ENCODE peak calls at places on chromosomes 13 and 19, in six cellular contexts. D is psoas muscle, W is uterus, C is adrenal gland, J is HL-60, S is breast epithelium. E is an unnamed sample.

GRCh38 chr13:20231839-20232555 is at the start of gene GJB6:
- DNase-seq in D (no peak), W (no peak), C (no peak), J (no peak), S (no peak), E (no peak)

GRCh38 chr13:99320693-99321481 is 13.7 kb upstream of the GPR183 start:
- DNase-seq in D (no peak), W (no peak), C (no peak), J (peak; percentile 80), S (no peak), E (no peak)

GRCh38 chr19:14059093-14059480 is 2.8 kb downstream of the PALM3 start:
- DNase-seq in D (peak; percentile 24), W (no peak), C (no peak), J (no peak), S (no peak), E (no peak)

GRCh38 chr19:28074773-28075172 is 1138.2 kb downstream of the UQCRFS1 start:
- DNase-seq in D (no peak), W (no peak), C (no peak), J (no peak), S (no peak), E (no peak)

GRCh38 chr19:31980851-31981250 is 364.6 kb upstream of the ZNF507 start:
- DNase-seq in D (no peak), W (no peak), C (no peak), J (no peak), S (no peak), E (no peak)

GRCh38 chr19:4429266-4430200 is 27.1 kb downstream of the CHAF1A start:
- DNase-seq in D (no peak), W (no peak), C (no peak), J (no peak), S (no peak), E (no peak)

GRCh38 chr13:33441015-33441414 is 155.5 kb upstream of the STARD13 start:
- DNase-seq in D (no peak), W (no peak), C (peak; percentile 60), J (no peak), S (no peak), E (no peak)

GRCh38 chr19:4473708-4474503 is 1.8 kb downstream of the HDGFL2 start:
- DNase-seq in D (no peak), W (no peak), C (no peak), J (no peak), S (no peak), E (no peak)

GRCh38 chr19:45455707-45456499 is 11.9 kb upstream of the FOSB start:
- DNase-seq in D (peak; percentile 94), W (peak; percentile 96), C (peak; percentile 97), J (peak; percentile 96), S (peak; percentile 98), E (peak; percentile 88)

GRCh38 chr19:7333198-7334118 is 15.3 kb upstream of the ARHGEF18 start:
- DNase-seq in D (no peak), W (peak; percentile 42), C (peak; percentile 81), J (no peak), S (no peak), E (peak; percentile 64)

GRCh38 chr19:45782820-45783785 is 813 bp upstream of the DMPK start:
- DNase-seq in D (peak; percentile 87), W (peak; percentile 86), C (peak; percentile 85), J (no peak), S (peak; percentile 75), E (peak; percentile 84)

GRCh38 chr19:7888145-7888825 is at the start of gene LRRC8E:
- DNase-seq in D (no peak), W (no peak), C (no peak), J (no peak), S (no peak), E (no peak)

GRCh38 chr19:4896372-4896771 is 6.3 kb downstream of the ARRDC5 start:
- DNase-seq in D (peak; percentile 60), W (no peak), C (no peak), J (no peak), S (no peak), E (no peak)

GRCh38 chr13:68697551-68697950 is 1410.1 kb upstream of the ATXN8OS start:
- DNase-seq in D (no peak), W (no peak), C (no peak), J (no peak), S (no peak), E (no peak)

DNA sequence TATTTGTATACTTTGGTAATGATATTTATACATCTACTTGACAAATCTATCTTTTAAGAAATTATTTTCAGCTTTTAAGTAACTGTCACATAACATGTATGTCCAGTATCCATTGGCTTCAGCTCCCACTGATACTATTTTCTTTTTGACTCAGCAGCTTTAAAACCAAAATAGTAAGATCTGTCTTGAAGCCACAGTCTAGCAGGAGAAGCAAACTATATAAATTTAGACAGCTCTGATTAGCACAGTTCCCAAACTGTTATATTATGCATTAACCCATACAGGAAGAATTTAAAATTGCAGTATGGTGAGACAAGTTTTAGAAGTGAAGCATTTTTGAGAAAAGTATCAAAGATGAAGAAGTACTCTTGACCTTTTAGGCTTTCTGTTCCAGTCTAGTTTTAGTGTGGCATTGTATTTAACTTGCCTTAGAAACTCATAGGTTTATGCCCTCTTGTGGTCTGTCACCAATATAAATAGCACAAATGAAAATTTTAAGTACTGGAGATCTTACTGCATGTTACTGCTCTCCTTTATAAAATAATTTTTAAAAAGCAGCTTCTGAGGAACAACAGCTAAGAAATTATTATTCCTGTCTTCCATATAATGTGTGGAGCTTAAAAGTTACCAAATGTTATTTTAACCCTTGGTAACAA is 24.7 kb downstream of the URI1 start:
- DNase-seq in D (no peak), W (no peak), C (no peak), J (no peak), S (no peak), E (no peak)
- TF ChIP-seq CTCF in D (no peak), W (no peak), C (peak; percentile 12), J (no peak), S (no peak), E (peak; percentile 21)

GRCh38 chr19:30222428-30222873 is 149.7 kb upstream of the ZNF536 start:
- DNase-seq in D (no peak), W (no peak), C (no peak), J (no peak), S (no peak), E (no peak)
- H3K27me3 ChIP-seq in D (peaks cover 74% of the 10 kb centered on the region), W (peaks cover 44% of the 10 kb centered on the region), C (peaks cover 9% of the 10 kb centered on the region), J (peaks cover 38% of the 10 kb centered on the region), S (peaks cover 72% of the 10 kb centered on the region), E (peaks cover 74% of the 10 kb centered on the region)

GRCh38 chr19:55188620-55189019 is 8.5 kb upstream of the SYT5 start:
- DNase-seq in D (no peak), W (no peak), C (no peak), J (no peak), S (no peak), E (no peak)
- H3K4me3 ChIP-seq in D (no peak overlapping the region), W (no peak overlapping the region), C (no peak overlapping the region), J (no peak overlapping the region), S (no peak overlapping the region), E (no peak overlapping the region)

DNA sequence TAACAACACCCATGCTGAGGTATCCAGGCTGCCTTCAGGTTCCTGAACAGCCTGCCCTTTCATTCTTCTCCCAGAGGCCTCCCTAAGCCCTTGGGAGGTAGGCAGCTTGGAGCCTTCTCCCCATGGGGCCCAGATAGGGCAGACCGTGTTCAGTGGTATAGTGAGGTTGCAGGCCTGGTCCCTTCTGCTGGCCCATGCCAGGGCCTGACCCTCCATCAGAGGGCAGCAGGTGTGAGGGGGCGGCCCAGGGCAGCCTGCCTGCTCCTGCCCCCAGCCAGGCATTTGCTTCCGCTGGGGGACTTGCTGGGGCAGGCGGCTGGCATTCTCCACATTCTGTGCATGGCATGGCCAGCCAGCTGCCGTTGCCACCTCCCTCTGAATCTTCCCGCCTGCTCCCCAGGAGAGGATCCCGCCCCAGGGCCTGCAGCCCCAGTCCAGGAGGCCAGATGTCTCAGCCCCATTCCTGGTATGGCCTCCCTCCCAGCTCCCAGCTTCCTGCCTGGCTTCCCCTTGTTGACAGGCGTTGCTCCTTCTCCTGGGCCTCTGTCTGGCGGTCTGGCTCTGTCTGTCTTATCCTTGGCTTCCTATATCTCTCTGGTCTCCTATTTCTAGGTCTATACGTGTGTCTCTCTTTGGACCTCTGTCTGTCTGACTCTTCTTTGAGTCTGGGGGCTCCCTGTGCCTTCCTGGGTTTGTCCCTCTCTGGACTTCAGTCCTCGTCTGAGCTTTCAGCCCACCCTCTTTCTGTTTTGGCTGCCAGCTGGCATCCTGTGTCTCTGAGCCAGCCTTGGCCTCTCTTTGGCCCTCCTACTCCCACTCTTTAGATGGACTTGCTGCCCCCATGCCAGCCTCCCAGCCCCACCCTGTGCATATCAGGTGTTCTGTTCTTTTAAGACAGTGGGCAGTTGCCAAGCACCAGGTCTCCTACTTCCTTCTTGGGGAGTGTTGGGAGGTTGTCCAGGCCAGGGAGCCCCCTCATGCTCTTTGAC is 9.1 kb downstream of the CIC start:
- DNase-seq in D (no peak), W (peak; percentile 41), C (peak; percentile 70), J (no peak), S (peak; percentile 91), E (no peak)
- TF ChIP-seq CTCF in D (no peak), W (no peak), C (no peak), J (no peak), S (no peak), E (no peak)

GRCh38 chr19:1770866-1771576 is 17.7 kb downstream of the ONECUT3 start:
- DNase-seq in D (no peak), W (no peak), C (no peak), J (no peak), S (no peak), E (no peak)
- H3K27me3 ChIP-seq in D (peaks cover 89% of the 10 kb centered on the region), W (peaks cover 46% of the 10 kb centered on the region), C (peaks cover 68% of the 10 kb centered on the region), J (peaks cover 44% of the 10 kb centered on the region), S (peaks cover 89% of the 10 kb centered on the region), E (peaks cover 91% of the 10 kb centered on the region)

DNA sequence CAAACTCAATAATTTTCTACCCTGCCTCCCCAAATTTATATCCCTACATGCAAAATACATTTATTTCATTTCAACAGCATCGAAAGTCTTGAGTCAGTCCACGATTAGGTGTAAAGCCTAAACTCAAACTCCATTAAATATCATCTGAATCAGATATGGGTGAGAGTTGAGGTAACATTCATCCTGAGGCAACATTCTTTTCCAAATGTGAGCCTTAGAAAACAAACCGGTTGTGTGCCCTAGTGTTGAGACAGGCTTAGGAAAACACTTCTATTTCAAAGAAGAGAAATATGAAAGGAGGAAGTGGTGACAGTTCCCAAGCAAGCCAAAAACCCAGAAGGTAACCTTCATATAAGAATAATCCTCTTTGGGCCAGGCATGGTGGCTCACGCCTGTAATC is 12.1 kb upstream of the ZNF441 start:
- DNase-seq in D (no peak), W (no peak), C (no peak), J (no peak), S (no peak), E (no peak)
- H3K4me3 ChIP-seq in D (no peak overlapping the region), W (no peak overlapping the region), C (no peak overlapping the region), J (no peak overlapping the region), S (no peak overlapping the region), E (no peak overlapping the region)

E was measured in heart right ventricle.